ENCODE peak calls at places on chromosome 7, in seven cellular contexts. X is CD8-positive, alpha-beta T cell; L is hepatocyte; P is lung; Q is heart right ventricle; M is fibroblast of lung; J is uterus. D is an unnamed sample.

GRCh38 chr7:16926283-16926682 is 44.5 kb upstream of the AGR3 start:
- DNase-seq in L (peak; percentile 28), J (no peak), M (peak; percentile 68), X (no peak), Q (peak; percentile 21), P (no peak), D (no peak)

GRCh38 chr7:124575181-124575580 is 190.4 kb downstream of the GPR37 start:
- DNase-seq in M (no peak), L (no peak), J (no peak), P (no peak), X (no peak), Q (no peak), D (no peak)

GRCh38 chr7:155991470-155991869 is 179.2 kb upstream of the SHH start:
- DNase-seq in P (no peak), Q (no peak), L (no peak), X (no peak), M (no peak), J (no peak), D (no peak)

GRCh38 chr7:137992042-137992737 is 9.7 kb downstream of the CREB3L2 start:
- DNase-seq in X (no peak), P (no peak), M (peak; percentile 96), Q (peak; percentile 41), J (no peak), L (peak; percentile 79), D (no peak)

GRCh38 chr7:35286422-35286821 is 32.5 kb upstream of the TBX20 start:
- DNase-seq in X (no peak), M (peak; percentile 1), P (no peak), Q (no peak), J (no peak), L (no peak), D (no peak)

GRCh38 chr7:16652888-16653287 is 6.9 kb downstream of the BZW2 start:
- DNase-seq in P (peak; percentile 53), M (no peak), L (no peak), X (no peak), Q (no peak), J (no peak), D (no peak)

GRCh38 chr7:2231992-2232765 is 566 bp downstream of the MAD1L1 start:
- DNase-seq in M (no peak), L (peak; percentile 37), J (no peak), Q (no peak), X (peak; percentile 22), P (no peak), D (peak; percentile 20)

GRCh38 chr7:24701232-24701898 is 55.9 kb downstream of the GSDME start:
- DNase-seq in J (no peak), X (no peak), M (peak; percentile 88), P (no peak), Q (no peak), L (peak; percentile 37), D (no peak)

GRCh38 chr7:232571-233455 is 40.4 kb downstream of the FAM20C start:
- DNase-seq in Q (no peak), X (no peak), L (no peak), P (no peak), M (peak; percentile 76), J (no peak), D (no peak)

GRCh38 chr7:22291979-22292378 is 65.0 kb downstream of the RAPGEF5 start:
- DNase-seq in M (no peak), X (no peak), L (no peak), Q (no peak), J (no peak), P (no peak), D (no peak)

GRCh38 chr7:129989466-129989865 is 36.7 kb upstream of the UBE2H start:
- DNase-seq in X (peak; percentile 42), M (no peak), L (no peak), P (no peak), Q (no peak), J (no peak), D (no peak)

GRCh38 chr7:155172141-155172540 is 102.0 kb downstream of the HTR5A start:
- DNase-seq in L (no peak), Q (no peak), J (no peak), X (no peak), M (no peak), P (no peak), D (no peak)

GRCh38 chr7:99837649-99838361 is 10.0 kb downstream of the CYP3A43 start:
- DNase-seq in M (peak; percentile 9), Q (no peak), J (no peak), P (no peak), L (peak; percentile 40), X (no peak), D (no peak)

GRCh38 chr7:76063525-76063924 is 15.6 kb downstream of the MDH2 start:
- DNase-seq in M (no peak), P (no peak), Q (peak; percentile 46), L (peak; percentile 38), X (no peak), J (no peak), D (no peak)

GRCh38 chr7:72435366-72435765 is 23.2 kb upstream of the CALN1 start:
- DNase-seq in L (peak; percentile 10), M (no peak), X (no peak), P (no peak), Q (peak; percentile 5), J (no peak), D (peak; percentile 4)

GRCh38 chr7:153675141-153675540 is 377.1 kb upstream of the DPP6 start:
- DNase-seq in L (no peak), X (no peak), P (no peak), J (no peak), M (no peak), Q (no peak), D (no peak)

GRCh38 chr7:106206826-106207541 is 77.8 kb downstream of the NAMPT start:
- DNase-seq in L (no peak), P (no peak), M (no peak), Q (no peak), J (no peak), X (no peak), D (no peak)

GRCh38 chr7:101172005-101172853 is 6.9 kb upstream of the VGF start:
- DNase-seq in P (no peak), X (no peak), Q (no peak), J (no peak), M (no peak), L (no peak), D (no peak)

DNA sequence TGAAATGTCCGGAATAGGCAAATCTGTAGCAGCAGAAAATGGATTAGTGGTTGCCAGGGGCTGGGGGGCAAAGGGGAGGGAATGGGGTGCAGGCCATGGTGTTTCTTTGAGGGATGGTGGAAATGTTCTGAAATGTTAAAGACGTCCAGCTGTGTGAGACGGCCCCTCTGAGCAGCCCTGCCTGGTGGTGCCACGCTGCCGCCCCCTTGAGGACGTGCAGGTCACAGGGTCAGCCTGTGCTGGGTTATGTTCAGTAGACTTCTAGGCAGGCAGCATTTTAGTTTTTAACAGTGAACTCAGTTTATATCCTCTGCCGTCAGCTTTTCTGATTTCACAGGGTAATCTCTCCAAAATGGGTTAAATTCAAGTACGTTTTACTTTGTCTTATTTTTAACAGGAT is 9.4 kb downstream of the NUB1 start:
- DNase-seq in L (no peak), M (no peak), X (peak; percentile 29), Q (no peak), J (no peak), P (no peak), D (peak; percentile 17)
- TF ChIP-seq CTCF in L (no peak), M (no peak), X (no peak), Q (peak; percentile 8), J (no peak), P (no peak), D (no peak)

DNA sequence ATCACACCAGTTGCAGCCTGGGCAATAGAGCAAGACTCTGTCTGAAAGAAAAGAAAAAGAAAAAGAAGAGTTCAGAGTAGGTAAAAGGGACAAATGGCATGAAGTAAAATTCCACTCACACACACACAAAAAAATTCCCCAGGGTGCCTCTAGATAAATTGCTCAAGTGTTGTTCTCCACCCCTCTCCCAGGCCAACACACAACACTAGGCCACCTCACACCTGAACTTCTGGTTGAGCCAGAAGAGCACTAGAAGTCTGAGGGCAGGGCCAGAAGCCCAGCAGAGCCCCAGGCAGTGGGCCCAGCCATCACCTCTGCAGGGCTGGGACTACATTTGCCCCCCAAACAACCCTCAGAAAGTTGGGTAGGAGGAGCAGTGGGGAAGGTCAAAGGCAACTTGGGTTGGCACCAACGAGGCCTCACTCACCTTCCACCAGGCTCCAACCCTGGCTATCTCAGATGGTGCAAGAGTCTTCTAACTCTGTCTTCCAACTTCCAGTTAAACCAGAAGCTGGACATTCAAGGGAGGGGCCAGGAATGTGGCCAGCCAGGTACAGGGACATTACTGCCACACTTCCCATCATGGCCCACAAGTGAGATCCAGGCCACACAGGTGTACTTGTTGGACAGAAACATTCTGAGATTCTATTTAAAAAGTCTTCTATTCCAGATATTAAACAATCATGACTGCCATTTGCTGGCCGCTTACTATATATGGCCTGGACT is 25.6 kb upstream of the DLX6 start:
- DNase-seq in X (no peak), J (no peak), L (no peak), Q (no peak), P (no peak), M (no peak), D (no peak)
- TF ChIP-seq CTCF in X (no peak), J (no peak), L (no peak), Q (no peak), P (no peak), M (no peak), D (no peak)

GRCh38 chr7:5314864-5315263 is 32.1 kb downstream of the SLC29A4 start:
- DNase-seq in M (no peak), P (no peak), J (no peak), L (no peak), X (no peak), Q (no peak), D (no peak)

GRCh38 chr7:5303885-5304505 is 21.3 kb downstream of the SLC29A4 start:
- DNase-seq in J (no peak), L (no peak), P (no peak), M (no peak), Q (no peak), X (no peak), D (no peak)

GRCh38 chr7:5310822-5311405 is 28.2 kb downstream of the SLC29A4 start:
- DNase-seq in J (no peak), X (no peak), P (no peak), L (no peak), Q (no peak), M (no peak), D (no peak)

DNA sequence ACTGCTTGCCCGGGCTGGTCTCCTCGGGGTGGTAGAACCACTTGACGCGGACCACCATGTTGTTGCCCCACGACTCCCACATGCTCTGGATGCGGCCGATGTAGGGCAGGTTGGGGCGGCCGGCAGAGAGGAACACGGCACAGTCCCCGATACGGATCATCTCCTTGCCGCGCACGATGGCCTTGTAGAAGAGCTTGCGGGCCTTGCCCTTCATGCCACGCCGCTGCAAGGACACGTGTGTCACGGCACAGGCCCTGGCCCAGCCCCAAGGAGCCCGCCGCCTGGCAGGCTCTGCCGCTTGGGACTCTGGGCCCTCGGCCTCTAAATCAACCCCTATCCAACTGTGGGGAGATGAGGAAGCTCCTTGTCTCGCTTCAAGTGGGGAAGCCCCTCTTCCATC is 26.4 kb downstream of the SLC29A4 start:
- DNase-seq in P (no peak), X (no peak), L (no peak), M (no peak), Q (no peak), J (no peak), D (no peak)
- TF ChIP-seq CTCF in P (no peak), X (no peak), L (no peak), M (no peak), Q (no peak), J (no peak), D (no peak)

GRCh38 chr7:119482209-119482608 is 790.8 kb upstream of the KCND2 start:
- DNase-seq in M (peak; percentile 4), L (peak; percentile 58), J (no peak), P (no peak), Q (no peak), X (no peak), D (peak; percentile 10)
- TF ChIP-seq CTCF in M (no peak), L (peak; percentile 34), J (no peak), P (no peak), Q (no peak), X (no peak), D (peak; percentile 58)

D was measured in neural crest cell.